ENCODE peak calls at places on chromosomes 5 and 9, in seven cellular contexts. H is GM06990, Q is AG10803, T is BJ, M is mammary epithelial cell, U is cardiac muscle cell, O is body of pancreas. E is an unnamed sample.

GRCh38 chr5:111869681-111870080 is 112.7 kb upstream of the NREP start:
- DNase-seq in H (no peak), O (no peak), U (no peak), M (peak; percentile 31), T (no peak), Q (peak; percentile 72), E (no peak)

GRCh38 chr5:126198509-126198908 is 224.7 kb upstream of the GRAMD2B start:
- DNase-seq in Q (no peak), T (no peak), U (no peak), M (no peak), H (no peak), O (no peak), E (peak; percentile 2)

GRCh38 chr5:61575103-61575502 is 243.0 kb downstream of the ZSWIM6 start:
- DNase-seq in O (peak; percentile 29), H (no peak), U (no peak), Q (peak; percentile 85), M (peak; percentile 36), T (peak; percentile 48), E (no peak)

GRCh38 chr5:104472811-104473210 is 910.2 kb upstream of the NUDT12 start:
- DNase-seq in Q (no peak), U (no peak), O (no peak), T (no peak), H (no peak), M (no peak), E (no peak)

GRCh38 chr5:56669534-56670483 is 145.5 kb upstream of the MAP3K1 start:
- DNase-seq in M (peak; percentile 19), U (peak; percentile 27), T (no peak), H (peak; percentile 77), O (peak; percentile 91), Q (no peak), E (peak; percentile 64)

GRCh38 chr5:142823176-142823575 is 53.0 kb downstream of the ARHGAP26 start:
- DNase-seq in M (no peak), U (no peak), H (no peak), T (no peak), Q (no peak), O (no peak), E (no peak)

GRCh38 chr5:81553570-81554212 is 159.8 kb upstream of the ACOT12 start:
- DNase-seq in O (no peak), U (no peak), T (no peak), H (no peak), Q (no peak), M (no peak), E (no peak)

GRCh38 chr5:113232667-113233066 is 202.1 kb downstream of the TSSK1B start:
- DNase-seq in H (no peak), M (no peak), U (no peak), O (peak; percentile 56), T (no peak), Q (no peak), E (no peak)

GRCh38 chr5:41286165-41286564 is 72.8 kb upstream of the C6 start:
- DNase-seq in U (no peak), Q (no peak), M (no peak), T (no peak), O (no peak), H (no peak), E (no peak)

GRCh38 chr9:124037790-124038189 is 26.2 kb downstream of the LHX2 start:
- DNase-seq in O (no peak), Q (peak; percentile 9), M (no peak), H (no peak), T (no peak), U (no peak), E (peak; percentile 82)

GRCh38 chr9:20321683-20322082 is 300.6 kb downstream of the MLLT3 start:
- DNase-seq in H (no peak), T (no peak), U (no peak), Q (no peak), M (no peak), O (no peak), E (no peak)

GRCh38 chr9:4221936-4222335 is 77.9 kb downstream of the GLIS3 start:
- DNase-seq in T (no peak), Q (no peak), H (no peak), M (no peak), O (no peak), U (no peak), E (no peak)

GRCh38 chr5:99316484-99316883 is 387.7 kb upstream of the CHD1 start:
- DNase-seq in Q (no peak), U (no peak), M (no peak), O (no peak), T (no peak), H (no peak), E (no peak)

GRCh38 chr5:55338810-55339243 is 31.0 kb downstream of the MTREX start:
- DNase-seq in M (no peak), O (no peak), T (no peak), U (no peak), H (peak; percentile 36), Q (peak; percentile 14), E (no peak)

GRCh38 chr9:306907-307306 is 92.2 kb downstream of the DOCK8 start:
- DNase-seq in O (peak; percentile 34), M (no peak), T (no peak), Q (no peak), U (no peak), H (no peak), E (no peak)

GRCh38 chr5:60959156-60959555 is 14.2 kb downstream of the NDUFAF2 start:
- DNase-seq in Q (peak; percentile 29), U (no peak), H (no peak), O (no peak), M (peak; percentile 14), T (no peak), E (no peak)

GRCh38 chr5:157455057-157455456 is 5.0 kb upstream of the NIPAL4 start:
- DNase-seq in H (no peak), M (no peak), U (no peak), T (no peak), O (no peak), Q (no peak), E (no peak)

GRCh38 chr5:44538831-44539539 is 149.8 kb upstream of the FGF10 start:
- DNase-seq in T (no peak), Q (peak; percentile 0), U (no peak), M (no peak), H (no peak), O (no peak), E (no peak)

GRCh38 chr9:137466041-137466799 is 7.1 kb upstream of the NSMF start:
- DNase-seq in O (no peak), M (no peak), U (no peak), H (no peak), Q (no peak), T (no peak), E (peak; percentile 79)

GRCh38 chr5:42912184-42912766 is 100.6 kb upstream of the SELENOP start:
- DNase-seq in U (peak; percentile 10), O (no peak), M (peak; percentile 32), T (no peak), H (no peak), Q (peak; percentile 58), E (peak; percentile 84)

GRCh38 chr5:122442938-122443337 is 130.9 kb downstream of the SNCAIP start:
- DNase-seq in O (no peak), H (no peak), T (no peak), U (no peak), Q (no peak), M (no peak), E (no peak)

GRCh38 chr9:112844771-112845542 is 45.7 kb downstream of the SLC46A2 start:
- DNase-seq in U (peak; percentile 69), Q (peak; percentile 62), O (peak; percentile 83), M (peak; percentile 54), T (no peak), H (peak; percentile 71), E (peak; percentile 93)

GRCh38 chr5:14872070-14872989 is 752 bp upstream of the ANKH start:
- DNase-seq in Q (peak; percentile 49), O (peak; percentile 64), H (peak; percentile 68), T (no peak), M (no peak), U (peak; percentile 74), E (peak; percentile 88)

GRCh38 chr9:1184146-1184545 is 134.0 kb downstream of the DMRT2 start:
- DNase-seq in O (no peak), T (no peak), H (no peak), U (no peak), Q (no peak), M (no peak), E (no peak)

GRCh38 chr5:73274870-73275756 is 102.1 kb downstream of the TMEM174 start:
- DNase-seq in H (no peak), O (no peak), M (no peak), U (no peak), T (no peak), Q (peak; percentile 76), E (no peak)
- H3K4me3 ChIP-seq in H (no peak overlapping the region), O (no peak overlapping the region), M (no peak overlapping the region), U (no peak overlapping the region), T (no peak overlapping the region), Q (peak overlapping the region; percentile 19), E (peak overlapping the region; percentile 21)

DNA sequence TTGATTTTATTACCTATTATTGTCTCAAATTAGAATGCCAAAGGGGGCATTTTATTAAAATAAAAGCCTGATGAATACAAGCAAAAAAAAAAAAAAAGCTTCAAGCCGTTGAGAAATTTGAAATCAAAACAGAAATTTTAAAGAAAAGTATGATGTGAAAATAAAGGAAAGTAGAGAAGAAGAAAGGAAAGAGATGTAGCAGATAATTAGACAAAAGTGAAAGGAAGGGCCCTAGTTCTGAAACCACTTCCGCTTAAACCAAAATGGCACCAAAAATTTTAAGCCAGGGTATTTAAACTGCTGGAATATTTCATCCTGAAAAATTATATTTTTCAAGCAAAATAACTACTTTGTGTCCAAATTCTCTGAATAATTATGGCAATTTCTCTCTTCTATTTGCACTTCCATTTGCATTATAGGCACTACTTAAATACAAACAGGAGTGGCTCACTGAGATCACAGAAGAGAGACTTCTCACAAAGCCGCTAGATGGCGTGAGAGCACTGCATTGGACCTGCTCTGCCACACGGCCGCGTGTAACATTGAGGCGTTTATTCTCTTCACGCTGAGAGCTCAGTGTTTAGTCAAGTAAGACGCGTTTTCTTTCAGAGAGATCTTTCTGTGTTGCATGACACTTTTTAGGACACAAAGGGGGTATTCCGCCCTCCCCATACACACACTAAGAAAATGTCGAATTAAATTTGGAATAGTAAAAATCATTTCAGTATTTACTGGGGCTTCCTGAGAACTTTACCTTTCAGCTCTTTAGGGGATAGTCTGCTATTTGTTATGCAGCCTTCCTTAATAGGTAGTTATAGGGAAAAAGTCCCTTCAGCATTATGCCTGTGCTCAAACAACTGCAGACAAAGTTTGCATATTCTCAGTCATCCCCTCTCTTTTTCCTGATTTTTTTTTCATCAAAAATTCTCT is 368.4 kb upstream of the CCNH start:
- DNase-seq in H (peak; percentile 32), U (peak; percentile 92), Q (peak; percentile 78), M (peak; percentile 68), T (peak; percentile 2), O (peak; percentile 83), E (peak; percentile 34)
- H3K4me3 ChIP-seq in H (no peak overlapping the region), U (no peak overlapping the region), Q (no peak overlapping the region), M (no peak overlapping the region), T (no peak overlapping the region), O (no peak overlapping the region), E (no peak overlapping the region)

GRCh38 chr9:87184956-87185642 is 237.8 kb upstream of the GAS1 start:
- DNase-seq in U (no peak), M (no peak), O (no peak), T (peak; percentile 26), Q (peak; percentile 78), H (no peak), E (peak; percentile 73)
- H3K4me3 ChIP-seq in U (no peak overlapping the region), M (no peak overlapping the region), O (no peak overlapping the region), T (no peak overlapping the region), Q (no peak overlapping the region), H (no peak overlapping the region), E (no peak overlapping the region)

GRCh38 chr9:93343663-93344062 is 107.8 kb upstream of the FAM120A start:
- DNase-seq in H (no peak), U (no peak), O (no peak), T (no peak), Q (no peak), M (no peak), E (no peak)

GRCh38 chr9:93345630-93346239 is 105.8 kb upstream of the FAM120A start:
- DNase-seq in M (no peak), Q (no peak), H (no peak), O (no peak), U (no peak), T (no peak), E (no peak)

GRCh38 chr9:93346240-93347112 is 105.0 kb upstream of the FAM120A start:
- DNase-seq in Q (no peak), M (no peak), H (no peak), T (no peak), U (peak; percentile 54), O (no peak), E (no peak)
- H3K4me3 ChIP-seq in Q (no peak overlapping the region), M (peak overlapping the region; percentile 11), H (no peak overlapping the region), T (no peak overlapping the region), U (peak overlapping the region; percentile 36), O (no peak overlapping the region), E (peak overlapping the region; percentile 55)